ENCODE peak calls at places on chromosomes 13 and 19, in six cellular contexts. W is HepG2; Q is activated naive CD8-positive, alpha-beta T cell treated with anti-CD3 and anti-CD28 coated beads, Interleukin-2, amount 10 ng/mL, durations not matched to agents 7 days and 5 days; U is RWPE2; H is activated CD8-positive, alpha-beta memory T cell treated with anti-CD3 and anti-CD28 coated beads, Interleukin-2, amount 10 ng/mL, durations not matched to agents 7 days and 5 days; R is stimulated activated naive CD8-positive, alpha-beta T cell treated with anti-CD3 and anti-CD28 coated beads, Interleukin-15, Interleukin-2, amounts not matched to agents 100 U/mL and 50 U/mL, for 24 hours. Z is an unnamed sample.

GRCh38 chr19:30046522-30046921 is 104.5 kb downstream of the URI1 start:
- ATAC-seq in W (no peak), Q (no peak), U (peak), H (peak), R (peak), Z (no peak)

GRCh38 chr19:56301152-56301551 is 13.5 kb downstream of the ZSCAN5A start:
- ATAC-seq in W (no peak), Q (no peak), U (no peak), H (no peak), R (no peak), Z (no peak)

GRCh38 chr13:23460309-23460708 is 26.8 kb upstream of the SACS start:
- ATAC-seq in W (no peak), Q (no peak), U (no peak), H (no peak), R (no peak), Z (no peak)

GRCh38 chr13:48806522-48806921 is 152.8 kb downstream of the CYSLTR2 start:
- ATAC-seq in W (no peak), Q (no peak), U (no peak), H (no peak), R (no peak), Z (no peak)

GRCh38 chr13:95481051-95481775 is 71.3 kb upstream of the CLDN10 start:
- ATAC-seq in W (no peak), Q (no peak), U (peak), H (no peak), R (no peak), Z (no peak)

GRCh38 chr19:5103061-5103701 is 134.3 kb downstream of the KDM4B start:
- ATAC-seq in W (no peak), Q (no peak), U (no peak), H (no peak), R (no peak), Z (no peak)

GRCh38 chr13:87903568-87903967 is 232.4 kb downstream of the SLITRK5 start:
- ATAC-seq in W (no peak), Q (no peak), U (no peak), H (no peak), R (no peak), Z (no peak)

GRCh38 chr13:46554971-46555370 is 2.0 kb downstream of the LRCH1 start:
- ATAC-seq in W (no peak), Q (no peak), U (no peak), H (no peak), R (no peak), Z (no peak)

GRCh38 chr19:14475251-14476073 is at the start of gene PTGER1:
- ATAC-seq in W (peak), Q (peak), U (peak), H (peak), R (peak), Z (peak)

GRCh38 chr13:32178763-32179162 is 136.4 kb downstream of the ZAR1L start:
- ATAC-seq in W (no peak), Q (no peak), U (no peak), H (no peak), R (no peak), Z (no peak)

GRCh38 chr19:18672606-18673337 is 10.7 kb upstream of the CRTC1 start:
- ATAC-seq in W (peak), Q (no peak), U (peak), H (no peak), R (no peak), Z (peak)

GRCh38 chr13:51928231-51928630 is 66.5 kb downstream of the CCDC70 start:
- ATAC-seq in W (no peak), Q (no peak), U (no peak), H (no peak), R (no peak), Z (no peak)

GRCh38 chr13:41492432-41493267 is 35.3 kb downstream of the RGCC start:
- ATAC-seq in W (no peak), Q (peak), U (no peak), H (peak), R (peak), Z (peak)

GRCh38 chr19:28884786-28885476 is 328.0 kb downstream of the UQCRFS1 start:
- ATAC-seq in W (no peak), Q (no peak), U (no peak), H (no peak), R (no peak), Z (no peak)

GRCh38 chr19:50906217-50906616 is 5.0 kb downstream of the KLK4 start:
- ATAC-seq in W (peak), Q (no peak), U (no peak), H (no peak), R (peak), Z (peak)

GRCh38 chr13:21895769-21896168 is 224.9 kb downstream of the FGF9 start:
- ATAC-seq in W (no peak), Q (no peak), U (no peak), H (no peak), R (no peak), Z (no peak)

GRCh38 chr19:30163663-30164062 is 208.5 kb upstream of the ZNF536 start:
- ATAC-seq in W (no peak), Q (no peak), U (no peak), H (no peak), R (no peak), Z (no peak)

GRCh38 chr19:8506402-8506957 is 4.0 kb upstream of the PRAM1 start:
- ATAC-seq in W (peak), Q (no peak), U (no peak), H (no peak), R (no peak), Z (no peak)

GRCh38 chr13:27789495-27790303 is 2.6 kb upstream of the GSX1 start:
- ATAC-seq in W (peak), Q (peak), U (no peak), H (peak), R (peak), Z (no peak)

GRCh38 chr13:48710160-48710559 is 56.4 kb downstream of the CYSLTR2 start:
- ATAC-seq in W (no peak), Q (no peak), U (no peak), H (no peak), R (no peak), Z (no peak)

GRCh38 chr19:28502879-28503734 is 709.8 kb downstream of the UQCRFS1 start:
- ATAC-seq in W (no peak), Q (no peak), U (no peak), H (no peak), R (no peak), Z (no peak)

Z was measured in esophagus mucosa.